ENCODE peak calls at places on chromosomes 7 and 10, in seven cellular contexts. C, X, Y, W, E, T and B are unnamed samples.

GRCh38 chr10:124745678-124746077 is 1.5 kb upstream of the FAM53B start:
- DNase-seq in C (no peak), X (no peak), Y (peak), W (no peak), E (peak), T (no peak), B (no peak)

GRCh38 chr10:117790621-117791020 is 248.1 kb downstream of the EMX2 start:
- DNase-seq in C (no peak), X (no peak), Y (no peak), W (no peak), E (no peak), T (no peak), B (no peak)

GRCh38 chr7:106788637-106789036 is 76.4 kb upstream of the PIK3CG start:
- DNase-seq in C (no peak), X (no peak), Y (no peak), W (no peak), E (no peak), T (no peak), B (no peak)

GRCh38 chr7:137667633-137668387 is 179.0 kb downstream of the DGKI start:
- DNase-seq in C (no peak), X (no peak), Y (peak), W (no peak), E (no peak), T (no peak), B (no peak)

GRCh38 chr10:130301026-130301892 is 165.1 kb downstream of the GLRX3 start:
- DNase-seq in C (peak), X (no peak), Y (no peak), W (no peak), E (no peak), T (no peak), B (no peak)

GRCh38 chr10:27041196-27041595 is 59.1 kb downstream of the ANKRD26 start:
- DNase-seq in C (no peak), X (no peak), Y (no peak), W (no peak), E (no peak), T (no peak), B (no peak)

GRCh38 chr7:65438593-65438992 is 64.9 kb downstream of the ZNF92 start:
- DNase-seq in C (no peak), X (no peak), Y (no peak), W (peak), E (no peak), T (no peak), B (no peak)

GRCh38 chr10:71548494-71548846 is 151.8 kb downstream of the CDH23 start:
- DNase-seq in C (no peak), X (no peak), Y (peak), W (peak), E (no peak), T (no peak), B (no peak)

GRCh38 chr7:33644489-33644888 is 260.9 kb upstream of the BMPER start:
- DNase-seq in C (no peak), X (no peak), Y (no peak), W (no peak), E (no peak), T (no peak), B (no peak)

GRCh38 chr7:42222119-42222518 is 14.9 kb downstream of the GLI3 start:
- DNase-seq in C (no peak), X (no peak), Y (no peak), W (no peak), E (no peak), T (no peak), B (no peak)

GRCh38 chr7:25722856-25723255 is 429.1 kb upstream of the NFE2L3 start:
- DNase-seq in C (no peak), X (no peak), Y (no peak), W (no peak), E (no peak), T (no peak), B (no peak)

GRCh38 chr10:113044015-113044755 is 94.1 kb downstream of the TCF7L2 start:
- DNase-seq in C (no peak), X (no peak), Y (no peak), W (no peak), E (no peak), T (no peak), B (no peak)

GRCh38 chr10:89363766-89364407 is 14.0 kb upstream of the IFIT1B start:
- DNase-seq in C (no peak), X (no peak), Y (no peak), W (no peak), E (no peak), T (no peak), B (no peak)

GRCh38 chr10:119562097-119562496 is 19.6 kb upstream of the RGS10 start:
- DNase-seq in C (no peak), X (no peak), Y (no peak), W (no peak), E (no peak), T (no peak), B (no peak)

GRCh38 chr7:105807363-105807762 is 69.0 kb downstream of the ATXN7L1 start:
- DNase-seq in C (no peak), X (no peak), Y (no peak), W (no peak), E (no peak), T (no peak), B (no peak)

GRCh38 chr10:44198096-44198779 is 186.7 kb downstream of the CXCL12 start:
- DNase-seq in C (no peak), X (no peak), Y (no peak), W (no peak), E (no peak), T (no peak), B (no peak)

GRCh38 chr7:158413962-158414961 is 173.4 kb downstream of the PTPRN2 start:
- DNase-seq in C (no peak), X (peak), Y (no peak), W (no peak), E (no peak), T (peak), B (peak)

GRCh38 chr10:118584181-118584954 is 11.1 kb downstream of the PRLHR start:
- DNase-seq in C (no peak), X (no peak), Y (no peak), W (peak), E (no peak), T (no peak), B (no peak)

GRCh38 chr7:13293264-13294002 is 606.0 kb downstream of the ARL4A start:
- DNase-seq in C (no peak), X (no peak), Y (no peak), W (no peak), E (no peak), T (no peak), B (no peak)

GRCh38 chr7:74025146-74025545 is 2.8 kb upstream of the ELN start:
- DNase-seq in C (no peak), X (no peak), Y (no peak), W (no peak), E (no peak), T (no peak), B (no peak)

GRCh38 chr10:15571570-15571969 is 148.2 kb downstream of the ITGA8 start:
- DNase-seq in C (peak), X (no peak), Y (no peak), W (peak), E (no peak), T (peak), B (no peak)

GRCh38 chr10:108104697-108105096 is 940.2 kb upstream of the SORCS1 start:
- DNase-seq in C (no peak), X (no peak), Y (no peak), W (no peak), E (no peak), T (no peak), B (no peak)

DNA sequence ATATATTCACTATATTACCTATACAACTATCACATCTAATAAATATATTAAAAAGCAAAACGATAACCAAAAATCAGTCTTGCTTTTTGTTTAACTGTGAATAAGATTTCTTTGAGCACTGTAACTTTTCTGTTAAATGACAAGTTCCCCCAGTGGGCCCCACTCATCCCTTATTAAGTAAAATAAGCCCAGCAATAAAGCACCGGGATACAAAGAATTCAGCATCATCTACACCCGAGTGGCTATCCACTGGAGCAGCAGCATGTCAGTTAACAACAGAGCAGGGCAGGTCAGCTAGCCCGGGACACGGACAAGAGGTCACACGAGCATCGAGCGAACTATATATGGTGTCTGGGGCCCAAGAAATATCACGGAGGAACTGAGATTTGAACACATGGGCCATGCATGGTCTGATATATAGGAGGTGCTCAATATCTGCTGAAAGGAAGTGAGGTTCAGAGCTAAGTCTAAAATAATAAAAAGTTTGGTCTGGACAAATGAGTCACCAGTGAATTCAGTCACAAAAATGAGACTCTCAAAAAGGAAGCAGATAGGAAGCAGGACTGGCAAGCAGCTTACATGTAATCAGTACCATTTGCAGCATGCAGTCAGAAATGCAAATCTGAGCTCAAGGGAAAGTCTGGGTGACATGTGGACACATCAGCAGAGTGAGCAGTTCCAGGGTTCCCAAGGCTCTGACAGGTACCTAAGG is 4.1 kb downstream of the ERCC6 start:
- DNase-seq in C (no peak), X (no peak), Y (no peak), W (no peak), E (no peak), T (no peak), B (no peak)
- TF ChIP-seq POLR2A in C (no peak), X (no peak), Y (no peak), W (no peak), E (no peak), T (no peak), B (no peak)

GRCh38 chr7:51308738-51309102 is 7.9 kb downstream of the COBL start:
- DNase-seq in C (no peak), X (no peak), Y (no peak), W (no peak), E (no peak), T (no peak), B (no peak)

GRCh38 chr7:51309361-51310130 is 7.1 kb downstream of the COBL start:
- DNase-seq in C (no peak), X (no peak), Y (no peak), W (no peak), E (no peak), T (no peak), B (no peak)

GRCh38 chr7:51306761-51307160 is 9.8 kb downstream of the COBL start:
- DNase-seq in C (no peak), X (no peak), Y (no peak), W (no peak), E (no peak), T (no peak), B (no peak)

GRCh38 chr7:51310131-51310583 is 6.5 kb downstream of the COBL start:
- DNase-seq in C (no peak), X (no peak), Y (no peak), W (no peak), E (no peak), T (no peak), B (no peak)

GRCh38 chr7:51307811-51308737 is 8.5 kb downstream of the COBL start:
- DNase-seq in C (no peak), X (no peak), Y (no peak), W (no peak), E (no peak), T (no peak), B (no peak)
- H3K27ac ChIP-seq in C (no peak), X (no peak), Y (no peak), W (no peak), E (no peak), T (peak), B (no peak)

GRCh38 chr7:1566687-1567081 is 3.1 kb downstream of the PSMG3 start:
- DNase-seq in C (no peak), X (peak), Y (no peak), W (no peak), E (no peak), T (no peak), B (no peak)
- TF ChIP-seq POLR2A in C (no peak), X (no peak), Y (no peak), W (no peak), E (no peak), T (no peak), B (no peak)

GRCh38 chr10:5624701-5625100 is 41.7 kb downstream of the ASB13 start:
- DNase-seq in C (no peak), X (no peak), Y (no peak), W (no peak), E (no peak), T (no peak), B (no peak)

GRCh38 chr10:5627486-5628044 is 38.8 kb downstream of the ASB13 start:
- DNase-seq in C (no peak), X (no peak), Y (no peak), W (no peak), E (peak), T (no peak), B (no peak)

GRCh38 chr10:5628798-5629788 is 37.3 kb downstream of the ASB13 start:
- DNase-seq in C (no peak), X (no peak), Y (no peak), W (no peak), E (no peak), T (no peak), B (no peak)

GRCh38 chr10:5628366-5628765 is 38.0 kb downstream of the ASB13 start:
- DNase-seq in C (no peak), X (no peak), Y (no peak), W (no peak), E (no peak), T (no peak), B (no peak)

DNA sequence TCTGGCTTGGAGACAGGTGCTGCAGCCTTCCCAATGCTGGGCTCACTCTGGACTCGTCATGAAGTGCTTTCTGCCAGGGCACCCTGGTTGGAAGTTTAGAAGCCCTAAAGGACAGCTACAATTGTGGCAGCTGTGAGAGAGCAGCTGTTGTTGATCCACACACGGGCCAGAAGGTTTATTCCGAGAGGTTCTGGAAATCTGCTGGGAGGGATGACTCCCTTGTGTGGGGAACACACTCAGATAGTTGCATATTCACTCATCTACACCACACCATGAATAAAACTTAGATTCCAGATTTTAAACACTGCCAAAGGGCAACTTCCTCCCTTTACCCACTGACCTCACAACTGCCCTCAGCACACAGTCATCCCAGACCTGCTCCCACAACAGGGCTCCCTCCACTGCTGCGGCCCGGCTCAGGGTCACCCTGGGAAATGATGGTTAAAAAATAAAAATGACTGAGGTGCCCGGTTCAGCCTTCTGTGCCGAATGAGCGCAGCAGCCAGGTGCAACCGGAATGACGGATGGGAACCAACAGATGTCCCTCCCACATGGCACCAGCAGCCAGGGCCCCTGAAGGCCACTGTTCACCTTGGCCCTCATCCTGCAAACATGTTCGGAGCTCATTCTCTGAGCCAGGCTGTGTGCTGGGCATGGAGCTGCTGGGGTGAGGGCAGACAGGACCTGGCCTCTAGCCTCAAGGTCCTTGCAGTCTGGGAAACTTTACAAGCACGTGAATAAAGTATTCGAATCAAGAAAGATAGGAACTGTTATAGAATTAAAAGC is 40.2 kb downstream of the ASB13 start:
- DNase-seq in C (no peak), X (peak), Y (no peak), W (peak), E (no peak), T (no peak), B (peak)
- H3K27ac ChIP-seq in C (peak), X (peak), Y (no peak), W (peak), E (no peak), T (no peak), B (peak)

GRCh38 chr7:51315393-51316261 is 982 bp downstream of the COBL start:
- DNase-seq in C (peak), X (peak), Y (peak), W (no peak), E (peak), T (no peak), B (peak)

GRCh38 chr7:51318001-51318400 is 1.4 kb upstream of the COBL start:
- DNase-seq in C (no peak), X (no peak), Y (no peak), W (no peak), E (no peak), T (no peak), B (no peak)

GRCh38 chr7:51316262-51316665 is 345 bp downstream of the COBL start:
- DNase-seq in C (peak), X (peak), Y (peak), W (no peak), E (no peak), T (no peak), B (peak)

GRCh38 chr7:51317582-51317910 is 937 bp upstream of the COBL start:
- DNase-seq in C (no peak), X (no peak), Y (no peak), W (no peak), E (no peak), T (no peak), B (no peak)

GRCh38 chr7:51316666-51317581 is at the start of gene COBL:
- DNase-seq in C (peak), X (peak), Y (peak), W (no peak), E (no peak), T (no peak), B (no peak)
- TF ChIP-seq POLR2A in C (no peak), X (no peak), Y (no peak), W (no peak), E (peak), T (no peak), B (no peak)

GRCh38 chr10:28807760-28808613 is 130.7 kb downstream of the BAMBI start:
- DNase-seq in C (no peak), X (no peak), Y (no peak), W (peak), E (peak), T (no peak), B (no peak)

GRCh38 chr10:28805390-28805789 is 128.1 kb downstream of the BAMBI start:
- DNase-seq in C (no peak), X (no peak), Y (no peak), W (no peak), E (no peak), T (no peak), B (no peak)

GRCh38 chr10:28808693-28809092 is 131.4 kb downstream of the BAMBI start:
- DNase-seq in C (no peak), X (no peak), Y (no peak), W (no peak), E (no peak), T (no peak), B (no peak)

GRCh38 chr10:28806951-28807759 is 129.8 kb downstream of the BAMBI start:
- DNase-seq in C (no peak), X (no peak), Y (no peak), W (peak), E (no peak), T (no peak), B (no peak)

DNA sequence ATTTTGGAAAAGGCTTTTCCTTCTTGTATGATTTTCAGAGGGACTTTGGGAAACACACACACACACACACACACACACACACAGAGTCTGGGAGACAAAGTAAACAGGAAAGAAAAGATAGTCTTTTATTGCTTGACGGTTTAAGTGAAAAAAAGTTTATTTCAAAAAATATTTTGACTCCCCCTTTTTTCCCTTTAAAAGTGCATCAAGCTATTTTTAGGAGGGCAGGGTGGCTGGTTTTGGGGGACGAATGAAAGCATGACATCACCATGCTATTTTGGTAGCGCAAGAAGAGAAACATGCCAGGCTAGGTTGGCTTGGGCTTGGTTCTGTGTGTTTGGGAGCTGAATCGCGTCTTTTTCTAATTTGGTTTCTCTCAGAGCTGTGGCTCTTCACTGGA is 129.2 kb downstream of the BAMBI start:
- DNase-seq in C (peak), X (no peak), Y (no peak), W (peak), E (no peak), T (no peak), B (no peak)
- H3K27ac ChIP-seq in C (peak), X (no peak), Y (no peak), W (peak), E (no peak), T (no peak), B (no peak)

GRCh38 chr10:97522071-97522470 is 23.3 kb downstream of the UBTD1 start:
- DNase-seq in C (no peak), X (no peak), Y (no peak), W (no peak), E (no peak), T (no peak), B (no peak)
- TF ChIP-seq POLR2A in C (no peak), X (no peak), Y (no peak), W (no peak), E (no peak), T (no peak), B (no peak)

GRCh38 chr10:6741561-6741960 is 161.5 kb upstream of the PRKCQ start:
- DNase-seq in C (no peak), X (no peak), Y (no peak), W (no peak), E (no peak), T (no peak), B (no peak)

GRCh38 chr10:6748029-6748428 is 168.0 kb upstream of the PRKCQ start:
- DNase-seq in C (no peak), X (no peak), Y (no peak), W (no peak), E (no peak), T (no peak), B (no peak)

GRCh38 chr10:6746782-6747181 is 166.7 kb upstream of the PRKCQ start:
- DNase-seq in C (no peak), X (no peak), Y (no peak), W (no peak), E (no peak), T (no peak), B (no peak)

GRCh38 chr10:6739530-6740174 is 159.6 kb upstream of the PRKCQ start:
- DNase-seq in C (no peak), X (no peak), Y (no peak), W (no peak), E (peak), T (no peak), B (no peak)

DNA sequence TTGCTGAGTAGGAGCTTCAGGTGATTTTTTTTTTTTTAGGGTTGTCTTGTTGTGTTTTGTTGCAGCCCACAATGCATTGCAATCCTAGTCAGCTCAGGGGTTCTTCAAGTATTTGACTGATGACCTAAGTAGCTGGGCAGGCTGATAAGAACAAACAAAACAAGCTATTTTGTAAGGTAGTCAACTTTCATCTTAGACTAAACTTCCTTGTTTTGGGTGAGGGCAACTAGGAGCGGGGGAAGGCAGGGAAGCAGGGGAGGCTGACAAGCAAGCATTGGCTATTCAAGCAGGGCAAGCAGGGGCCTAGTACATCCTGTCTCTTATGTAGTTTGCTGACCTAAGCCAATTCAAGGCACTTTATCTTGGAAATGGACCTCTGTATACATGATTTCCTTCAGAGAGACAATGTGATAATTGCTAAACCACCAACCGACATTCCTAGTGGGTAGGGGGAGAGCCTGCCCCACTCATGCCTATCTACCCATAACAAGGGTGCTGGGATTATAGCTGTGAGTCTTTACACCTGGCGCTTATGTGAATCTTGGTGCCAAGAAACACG is 163.3 kb upstream of the PRKCQ start:
- DNase-seq in C (no peak), X (no peak), Y (no peak), W (no peak), E (no peak), T (no peak), B (no peak)
- H3K27ac ChIP-seq in C (no peak), X (no peak), Y (peak), W (no peak), E (no peak), T (no peak), B (no peak)